ENCODE peak calls at places on chromosomes 13 and 19, in five cellular contexts. T, C, V, K and M are unnamed samples.
A peak's percentile ranks its signal among the peaks of the same experiment; 100 is the strongest.

GRCh38 chr13:113584870-113585671 is 518 bp downstream of the TFDP1 start:
- DNase-seq in T (no peak), C (peak; percentile 36), V (no peak), K (no peak), M (peak; percentile 24)

GRCh38 chr19:4847190-4847973 is 15.9 kb upstream of the TICAM1 start:
- DNase-seq in T (no peak), C (peak; percentile 53), V (no peak), K (no peak), M (no peak)

GRCh38 chr19:51971624-51972023 is 15.0 kb downstream of the ZNF350 start:
- DNase-seq in T (no peak), C (peak; percentile 16), V (no peak), K (no peak), M (no peak)

GRCh38 chr13:59488436-59488835 is 675.3 kb downstream of the DIAPH3 start:
- DNase-seq in T (no peak), C (no peak), V (no peak), K (no peak), M (no peak)

GRCh38 chr13:94343243-94343585 is 136.3 kb downstream of the DCT start:
- DNase-seq in T (no peak), C (no peak), V (peak; percentile 33), K (no peak), M (no peak)

GRCh38 chr19:57506163-57506562 is 6.4 kb downstream of the ZNF773 start:
- DNase-seq in T (no peak), C (no peak), V (no peak), K (no peak), M (no peak)

GRCh38 chr13:19062019-19062646 is 119.5 kb downstream of the TUBA3C start:
- DNase-seq in T (no peak), C (no peak), V (no peak), K (no peak), M (no peak)

GRCh38 chr13:94708971-94709614 is 3.3 kb downstream of the SOX21 start:
- DNase-seq in T (no peak), C (no peak), V (no peak), K (no peak), M (no peak)

GRCh38 chr19:6736917-6737283 is 480 bp downstream of the GPR108 start:
- DNase-seq in T (no peak), C (no peak), V (no peak), K (no peak), M (no peak)